ENCODE peak calls at places on chromosomes 6 and 20, in four cellular contexts. F is fibroblast of the aortic adventitia, G is dorsolateral prefrontal cortex, H is GM20000. M is an unnamed sample.

GRCh38 chr20:24109008-24109407 is 120.4 kb upstream of the GGTLC1 start:
- DNase-seq in F (no peak), G (no peak), H (no peak), M (no peak)

GRCh38 chr20:59002388-59002787 is 4.7 kb downstream of the CTSZ start:
- DNase-seq in H (no peak), G (no peak), F (no peak), M (no peak)

GRCh38 chr6:153092082-153093013 is 38.7 kb downstream of the RGS17 start:
- DNase-seq in G (no peak), F (peak; percentile 75), H (peak; percentile 14), M (peak; percentile 35)

GRCh38 chr6:102390541-102390940 is 997.0 kb downstream of the GRIK2 start:
- DNase-seq in H (no peak), G (no peak), F (no peak), M (no peak)

GRCh38 chr6:40498148-40498547 is 89.0 kb downstream of the LRFN2 start:
- DNase-seq in G (no peak), F (no peak), H (no peak), M (no peak)

GRCh38 chr20:53298900-53299299 is 294.7 kb downstream of the ZNF217 start:
- DNase-seq in H (no peak), G (no peak), F (no peak), M (no peak)

GRCh38 chr6:158803733-158804143 is 15.4 kb downstream of the EZR start:
- DNase-seq in H (peak; percentile 53), G (no peak), F (no peak), M (peak; percentile 48)

GRCh38 chr6:93799226-93799625 is 379.9 kb upstream of the EPHA7 start:
- DNase-seq in G (no peak), H (no peak), F (peak; percentile 61), M (no peak)

DNA sequence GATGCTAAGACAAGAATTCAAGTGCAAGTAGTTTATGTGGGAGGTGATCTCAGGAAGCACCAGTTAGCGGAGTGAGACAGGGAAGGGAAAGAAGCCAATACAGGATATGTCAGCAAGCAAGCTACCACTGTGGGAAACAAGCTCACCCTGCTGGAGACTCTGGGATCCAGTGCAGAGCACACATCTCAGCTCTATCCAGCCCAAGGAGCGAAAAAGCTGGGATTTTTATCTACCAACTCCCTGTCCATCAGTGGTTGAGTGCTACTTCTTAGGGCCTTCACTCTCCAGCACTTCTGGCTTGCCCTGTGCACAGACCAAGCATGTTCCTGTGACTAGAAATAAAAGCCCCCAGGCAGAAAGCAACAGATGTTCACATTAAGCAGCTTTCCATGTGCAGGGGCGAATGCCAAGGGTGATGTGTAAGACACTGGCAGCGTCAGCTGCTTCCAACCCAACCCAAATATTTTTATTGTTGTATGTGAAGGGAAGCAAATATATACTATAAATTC is 10.8 kb upstream of the RNF24 start:
- DNase-seq in H (no peak), G (no peak), F (peak; percentile 82), M (no peak)
- TF ChIP-seq CTCF in H (no peak), G (peak; percentile 17), F (peak; percentile 57), M (no peak)

DNA sequence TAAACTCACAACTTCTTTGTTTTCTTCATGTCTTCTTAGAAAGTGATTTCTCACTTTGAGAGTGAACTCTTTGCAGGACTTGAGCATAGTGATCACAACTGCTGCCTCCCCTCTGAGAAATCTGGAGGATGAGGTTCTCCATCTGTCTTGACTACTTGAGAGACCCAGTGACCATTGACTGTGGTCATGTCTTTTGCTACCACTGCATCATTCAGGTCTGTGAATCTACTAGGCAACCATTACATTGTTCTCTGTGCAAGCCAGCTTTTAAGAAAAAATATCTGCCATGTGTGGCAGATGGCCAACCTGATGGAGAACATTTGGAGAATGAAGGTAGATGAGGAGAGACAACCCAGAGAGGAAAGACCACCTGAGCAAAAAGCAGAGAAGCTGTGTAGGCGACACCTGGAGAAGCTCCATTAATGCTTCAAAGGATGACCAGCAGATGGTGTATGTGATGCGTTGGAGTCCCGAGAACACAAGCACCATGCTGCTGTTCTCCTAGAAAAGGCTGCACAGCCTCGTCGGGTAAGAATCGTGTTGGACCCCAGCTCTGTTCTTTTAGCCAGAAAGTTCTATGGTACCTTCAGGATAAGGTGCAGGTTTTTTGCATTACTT is 25.1 kb upstream of the TRIM26 start:
- DNase-seq in G (no peak), H (peak; percentile 46), F (peak; percentile 40), M (peak; percentile 49)
- TF ChIP-seq CTCF in G (no peak), H (no peak), F (peak; percentile 58), M (peak; percentile 67)

GRCh38 chr6:150212745-150213144 is 69.9 kb downstream of the PPP1R14C start:
- DNase-seq in F (no peak), H (no peak), G (no peak), M (no peak)
- TF ChIP-seq CTCF in F (no peak), H (no peak), G (no peak), M (no peak)

GRCh38 chr20:16701296-16701695 is 28.5 kb upstream of the SNRPB2 start:
- DNase-seq in H (peak; percentile 28), F (no peak), G (no peak), M (peak; percentile 18)
- TF ChIP-seq CTCF in H (peak; percentile 26), F (peak; percentile 25), G (peak; percentile 60), M (peak; percentile 43)

GRCh38 chr6:166514196-166514595 is 72.3 kb downstream of the RAMACL start:
- DNase-seq in F (no peak), H (no peak), G (no peak), M (no peak)

GRCh38 chr6:166511316-166511715 is 75.2 kb downstream of the RAMACL start:
- DNase-seq in H (no peak), F (no peak), G (no peak), M (no peak)

GRCh38 chr6:166516256-166516655 is 70.2 kb downstream of the RAMACL start:
- DNase-seq in G (no peak), F (no peak), H (no peak), M (no peak)

GRCh38 chr6:166512567-166512966 is 73.9 kb downstream of the RAMACL start:
- DNase-seq in H (peak; percentile 52), G (no peak), F (no peak), M (peak; percentile 56)

GRCh38 chr6:166515072-166515810 is 71.2 kb downstream of the RAMACL start:
- DNase-seq in G (no peak), F (peak; percentile 69), H (peak; percentile 22), M (peak; percentile 30)
- TF ChIP-seq CTCF in G (peak; percentile 59), F (peak; percentile 52), H (no peak), M (no peak)

GRCh38 chr6:52577022-52577777 is at the start of gene TRAM2:
- DNase-seq in G (peak; percentile 60), H (peak; percentile 92), F (peak; percentile 73), M (peak; percentile 84)
- TF ChIP-seq CTCF in G (no peak), H (no peak), F (peak; percentile 23), M (no peak)

GRCh38 chr6:20186981-20187380 is 25.3 kb downstream of the MBOAT1 start:
- DNase-seq in F (peak; percentile 19), H (no peak), G (no peak), M (no peak)

GRCh38 chr6:20178327-20178726 is 33.9 kb downstream of the MBOAT1 start:
- DNase-seq in H (no peak), F (no peak), G (no peak), M (no peak)

GRCh38 chr6:20182069-20182468 is 30.2 kb downstream of the MBOAT1 start:
- DNase-seq in G (no peak), F (no peak), H (no peak), M (no peak)

GRCh38 chr6:20180935-20181334 is 31.3 kb downstream of the MBOAT1 start:
- DNase-seq in G (no peak), F (no peak), H (peak; percentile 20), M (peak; percentile 34)

GRCh38 chr6:20182926-20183521 is 29.2 kb downstream of the MBOAT1 start:
- DNase-seq in F (no peak), H (no peak), G (no peak), M (no peak)
- TF ChIP-seq CTCF in F (no peak), H (no peak), G (no peak), M (no peak)

GRCh38 chr6:145141609-145142008 is 593.7 kb downstream of the EPM2A start:
- DNase-seq in G (no peak), H (no peak), F (no peak), M (no peak)
- TF ChIP-seq CTCF in G (no peak), H (no peak), F (no peak), M (no peak)

GRCh38 chr6:52388790-52389189 is 26.8 kb downstream of the PAQR8 start:
- DNase-seq in H (no peak), G (no peak), F (no peak), M (no peak)

GRCh38 chr6:52391599-52391998 is 28.5 kb upstream of the EFHC1 start:
- DNase-seq in G (no peak), F (no peak), H (no peak), M (no peak)

GRCh38 chr6:52389626-52390360 is 27.8 kb downstream of the PAQR8 start:
- DNase-seq in G (peak; percentile 40), F (peak; percentile 52), H (peak; percentile 70), M (peak; percentile 56)

GRCh38 chr6:52390361-52390727 is 28.4 kb downstream of the PAQR8 start:
- DNase-seq in H (peak; percentile 47), F (peak; percentile 55), G (no peak), M (peak; percentile 32)

GRCh38 chr6:52389264-52389625 is 27.3 kb downstream of the PAQR8 start:
- DNase-seq in F (no peak), H (no peak), G (no peak), M (no peak)
- TF ChIP-seq CTCF in F (no peak), H (no peak), G (no peak), M (no peak)

GRCh38 chr6:37020426-37021211 is 15.2 kb downstream of the FGD2 start:
- DNase-seq in H (no peak), F (no peak), G (no peak), M (no peak)
- TF ChIP-seq CTCF in H (no peak), F (no peak), G (no peak), M (no peak)

M was measured in GM10248.